ENCODE peak calls at places on chromosomes 11 and 22, in four cellular contexts. K is heart right ventricle, C is PC-3, N is fibroblast of the aortic adventitia. E is an unnamed sample.

GRCh38 chr22:35377735-35378134 is 3.2 kb upstream of the HMOX1 start:
- DNase-seq in N (no peak), C (no peak), K (no peak), E (no peak)

GRCh38 chr11:65863889-65864757 is 3.9 kb downstream of the MUS81 start:
- DNase-seq in N (no peak), C (no peak), K (peak; percentile 3), E (no peak)

GRCh38 chr11:29641201-29641600 is 375.6 kb downstream of the KCNA4 start:
- DNase-seq in K (no peak), N (peak; percentile 3), C (no peak), E (no peak)

GRCh38 chr11:12981879-12982531 is 27.1 kb upstream of the RASSF10 start:
- DNase-seq in C (no peak), N (peak; percentile 11), K (no peak), E (no peak)

GRCh38 chr11:84408946-84409411 is 1122.8 kb upstream of the CCDC90B start:
- DNase-seq in N (peak; percentile 30), K (no peak), C (no peak), E (no peak)

GRCh38 chr22:43826142-43827093 is 14.3 kb upstream of the EFCAB6 start:
- DNase-seq in K (no peak), N (peak; percentile 86), C (peak; percentile 62), E (no peak)

GRCh38 chr11:48123934-48124755 is 92.5 kb upstream of the OR4B1 start:
- DNase-seq in N (no peak), C (no peak), K (no peak), E (no peak)

GRCh38 chr11:103968685-103969084 is 67.8 kb upstream of the DDI1 start:
- DNase-seq in C (no peak), K (no peak), N (peak; percentile 33), E (no peak)

GRCh38 chr11:64339754-64340408 is at the start of gene CCDC88B:
- DNase-seq in K (peak; percentile 47), N (no peak), C (no peak), E (no peak)

GRCh38 chr11:126072141-126072741 is 9.6 kb upstream of the CDON start:
- DNase-seq in N (no peak), K (no peak), C (peak; percentile 73), E (no peak)

GRCh38 chr11:126150256-126150655 is 61.2 kb downstream of the RPUSD4 start:
- DNase-seq in N (no peak), K (no peak), C (no peak), E (no peak)

GRCh38 chr22:33020721-33021120 is 37.5 kb downstream of the SYN3 start:
- DNase-seq in C (no peak), K (no peak), N (no peak), E (no peak)

GRCh38 chr11:14676068-14676467 is 32.5 kb downstream of the PDE3B start:
- DNase-seq in C (no peak), N (no peak), K (no peak), E (no peak)

GRCh38 chr11:113137735-113138529 is 176.5 kb upstream of the TTC12 start:
- DNase-seq in K (no peak), N (no peak), C (no peak), E (no peak)

GRCh38 chr11:19552684-19553083 is 160.0 kb upstream of the NAV2 start:
- DNase-seq in N (no peak), C (no peak), K (no peak), E (no peak)

DNA sequence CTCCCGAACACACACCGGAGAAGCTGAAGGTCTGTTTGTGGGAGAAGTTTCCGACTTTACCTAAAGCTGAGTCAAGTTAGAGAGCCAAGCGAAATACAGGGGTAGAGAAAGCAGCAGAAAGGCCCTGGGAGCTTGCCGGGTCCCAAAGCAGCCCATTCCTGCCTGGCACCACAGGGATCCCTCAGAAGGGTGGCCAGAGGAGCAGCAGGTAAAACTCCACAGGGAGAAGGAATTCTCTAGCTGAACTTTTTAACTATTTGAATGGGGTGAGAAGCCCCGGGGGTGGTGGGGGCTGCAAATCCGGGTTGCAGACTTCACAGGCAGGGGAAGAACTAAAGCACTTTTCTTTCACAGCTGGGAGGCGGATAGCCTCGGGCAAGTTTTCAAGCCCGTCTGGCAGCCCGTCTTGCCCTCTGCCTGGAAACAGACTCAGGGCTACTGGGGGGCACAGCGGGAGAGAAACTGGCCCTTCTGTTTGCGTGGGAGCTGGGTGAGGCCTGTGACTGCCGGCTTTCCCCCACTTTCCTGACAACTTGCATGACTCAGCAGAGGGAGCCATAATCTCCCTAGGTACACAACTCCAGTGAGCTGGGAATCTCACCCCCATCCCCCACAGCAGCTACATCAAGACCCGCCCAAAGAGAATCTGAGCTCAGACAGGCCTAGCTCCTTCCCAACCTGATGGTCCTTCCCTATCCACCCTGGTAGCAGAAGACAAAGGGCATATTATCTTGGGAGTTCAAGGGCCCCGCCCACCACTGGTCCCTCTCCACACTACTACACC is 311.0 kb downstream of the SBF2 start:
- DNase-seq in N (peak; percentile 19), K (no peak), C (peak; percentile 85), E (no peak)
- TF ChIP-seq CTCF in N (no peak), K (no peak), C (no peak), E (no peak)

DNA sequence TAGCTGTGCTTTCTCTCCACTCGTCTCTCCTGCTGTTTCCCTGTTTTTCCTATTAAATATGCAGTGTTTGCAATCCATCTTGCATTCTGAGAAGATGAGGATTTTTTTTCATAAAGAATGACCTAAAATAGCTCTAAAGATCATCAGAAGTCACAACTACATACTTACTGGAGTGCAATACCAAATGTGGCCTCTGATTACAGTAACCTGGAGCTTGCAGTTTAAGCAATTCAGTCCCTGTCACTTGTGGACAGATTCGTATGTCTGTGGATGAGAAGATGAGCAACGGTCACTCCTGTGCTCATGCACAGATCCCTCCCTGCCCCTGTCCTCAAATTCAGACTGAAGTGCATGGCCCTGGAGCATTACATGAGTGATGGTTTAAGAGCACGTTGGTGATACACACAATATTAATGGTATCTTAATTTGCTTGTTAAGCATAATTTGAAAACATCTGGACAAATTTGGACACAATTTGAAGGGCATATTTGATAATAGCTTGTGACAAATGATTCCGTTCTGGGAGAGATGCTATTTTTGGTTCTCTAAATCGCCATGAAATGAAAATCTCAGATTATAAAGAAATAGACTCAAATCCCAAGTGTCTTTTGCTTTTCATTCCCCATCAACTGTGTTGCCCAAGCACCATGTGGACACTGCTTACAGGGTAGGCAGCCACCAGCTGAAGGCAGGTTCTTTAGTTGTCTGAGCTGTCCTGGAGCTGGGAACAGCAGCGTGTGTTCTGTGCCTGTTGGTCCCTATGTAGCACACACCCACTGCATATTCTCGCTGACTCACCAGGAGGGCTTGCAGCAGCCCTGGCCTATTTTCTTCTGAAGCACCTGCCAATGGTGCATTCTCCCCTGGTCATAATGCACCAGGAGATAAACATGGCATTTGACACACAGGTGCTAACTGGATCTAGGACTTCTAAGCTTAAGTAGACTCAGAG is 32.6 kb upstream of the PRAME start:
- DNase-seq in N (no peak), K (no peak), C (peak; percentile 8), E (no peak)
- TF ChIP-seq CTCF in N (peak; percentile 31), K (no peak), C (no peak), E (no peak)

GRCh38 chr22:38467904-38468760 is at the start of gene KDELR3:
- DNase-seq in K (peak; percentile 70), C (peak; percentile 62), N (peak; percentile 63), E (no peak)
- TF ChIP-seq CTCF in K (peak; percentile 19), C (no peak), N (peak; percentile 45), E (no peak)

DNA sequence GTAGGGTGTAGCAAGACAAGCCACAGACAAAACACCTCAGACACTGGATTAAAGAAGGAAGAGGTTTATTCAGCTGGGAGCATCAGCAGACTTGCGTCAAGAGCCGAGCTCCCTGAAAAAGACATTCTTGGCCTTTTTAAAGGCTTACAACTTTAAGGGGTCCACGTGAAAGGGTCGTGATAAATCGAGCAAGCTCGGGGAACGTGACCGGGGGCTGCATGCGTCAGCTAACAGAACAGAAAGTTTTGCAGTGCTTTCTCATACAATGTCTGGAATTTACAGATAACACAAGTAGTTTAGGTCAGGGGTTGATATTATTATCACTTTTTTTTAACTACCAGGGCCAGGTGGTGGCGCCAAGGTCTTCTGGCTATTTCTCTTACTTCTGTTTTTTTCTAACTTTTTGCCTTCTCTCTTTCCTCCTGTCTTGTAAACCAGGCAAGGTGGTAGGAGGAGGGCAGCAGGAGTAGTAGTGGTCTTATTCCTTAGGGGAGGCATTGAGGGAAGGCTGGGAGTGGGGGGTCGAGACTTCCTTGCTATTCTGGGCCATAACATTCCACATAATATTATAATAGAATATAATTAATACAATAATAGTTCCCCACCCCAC is 631 bp upstream of the ALDH3B1 start:
- DNase-seq in K (no peak), N (peak; percentile 67), C (peak; percentile 67), E (no peak)
- TF ChIP-seq CTCF in K (no peak), N (peak; percentile 23), C (peak; percentile 65), E (peak; percentile 21)

DNA sequence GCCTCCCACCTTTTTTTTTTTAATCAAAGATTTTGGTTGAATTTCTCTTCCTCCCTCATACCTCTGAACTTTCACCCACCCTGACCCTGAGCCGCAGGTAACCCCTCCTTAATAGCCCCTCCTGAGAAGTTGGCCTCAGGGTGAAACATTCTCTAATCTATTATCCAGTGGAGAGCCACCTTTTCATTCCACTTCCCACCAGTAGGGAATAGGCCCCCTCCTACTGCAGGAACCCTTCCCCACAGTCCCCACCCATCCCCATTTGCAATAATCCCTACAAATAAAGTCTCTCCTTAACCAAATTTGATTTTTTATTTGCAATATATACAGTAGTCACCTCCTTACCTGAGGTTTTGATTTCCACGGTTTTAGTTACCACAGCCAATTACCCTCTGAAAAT is 2.1 kb upstream of the SLC35F2 start:
- DNase-seq in K (no peak), N (no peak), C (no peak), E (no peak)
- TF ChIP-seq CTCF in K (no peak), N (no peak), C (no peak), E (no peak)

DNA sequence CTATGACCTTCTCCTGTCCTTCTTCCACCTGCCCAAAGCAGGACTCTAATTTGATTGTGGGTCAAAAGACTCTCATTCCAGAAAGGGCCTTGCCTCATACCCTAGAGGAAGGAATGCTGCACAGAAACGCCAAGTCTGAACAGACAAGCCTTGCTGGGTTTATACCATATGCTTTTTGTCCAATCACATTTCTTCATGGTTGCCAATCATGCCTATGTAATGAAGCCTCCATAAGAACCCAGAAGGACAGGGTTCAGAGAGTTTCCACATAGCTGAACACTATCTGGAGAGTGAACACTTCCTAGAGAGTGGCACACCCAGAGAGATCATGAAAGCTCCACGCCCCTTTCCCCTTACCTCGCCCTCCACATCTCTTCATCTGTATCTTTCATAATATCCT is 4.8 kb upstream of the SAA2 start:
- DNase-seq in C (no peak), N (peak; percentile 6), K (no peak), E (no peak)
- TF ChIP-seq CTCF in C (no peak), N (peak; percentile 1), K (no peak), E (no peak)

E was measured in D721Med.